ENCODE peak calls at places on chromosomes 4 and X, in seven cellular contexts. One of them, this sample, is unnamed.

GRCh38 chr4:152680988-152681731 is 1.4 kb upstream of the TMEM154 start:
- DNase-seq in HepG2: no peak
- DNase-seq in AML-193: no peak
- DNase-seq in KBM-7: no peak
- DNase-seq in amniotic stem cell: no peak
- DNase-seq in NCI-H345: no peak
- DNase-seq in aorta: no peak
- DNase-seq in this sample: peak; percentile 98

GRCh38 chrX:55907968-55908607 is 190.5 kb downstream of the RRAGB start:
- DNase-seq in HepG2: no peak
- DNase-seq in AML-193: peak; percentile 35
- DNase-seq in KBM-7: peak; percentile 53
- DNase-seq in amniotic stem cell: no peak
- DNase-seq in NCI-H345: no peak
- DNase-seq in aorta: peak; percentile 80
- DNase-seq in this sample: no peak

GRCh38 chrX:96770315-96770714 is 85.7 kb downstream of the DIAPH2 start:
- DNase-seq in HepG2: peak; percentile 0
- DNase-seq in AML-193: no peak
- DNase-seq in KBM-7: peak; percentile 56
- DNase-seq in amniotic stem cell: no peak
- DNase-seq in NCI-H345: peak; percentile 32
- DNase-seq in aorta: no peak
- DNase-seq in this sample: no peak

GRCh38 chr4:122151982-122152698 is at the start of gene BLTP1:
- DNase-seq in HepG2: peak; percentile 75
- DNase-seq in AML-193: peak; percentile 66
- DNase-seq in KBM-7: peak; percentile 85
- DNase-seq in amniotic stem cell: peak; percentile 65
- DNase-seq in NCI-H345: peak; percentile 85
- DNase-seq in aorta: peak; percentile 97
- DNase-seq in this sample: peak; percentile 93

GRCh38 chr4:147733614-147734344 is 1.9 kb downstream of the ARHGAP10 start:
- DNase-seq in HepG2: no peak
- DNase-seq in AML-193: no peak
- DNase-seq in KBM-7: no peak
- DNase-seq in amniotic stem cell: no peak
- DNase-seq in NCI-H345: no peak
- DNase-seq in aorta: no peak
- DNase-seq in this sample: no peak

GRCh38 chr4:185513489-185514181 is 21.7 kb downstream of the PDLIM3 start:
- DNase-seq in HepG2: peak; percentile 73
- DNase-seq in AML-193: peak; percentile 41
- DNase-seq in KBM-7: peak; percentile 78
- DNase-seq in amniotic stem cell: no peak
- DNase-seq in NCI-H345: no peak
- DNase-seq in aorta: no peak
- DNase-seq in this sample: no peak

GRCh38 chr4:85776091-85776490 is 301.1 kb downstream of the ARHGAP24 start:
- DNase-seq in HepG2: no peak
- DNase-seq in AML-193: no peak
- DNase-seq in KBM-7: no peak
- DNase-seq in amniotic stem cell: no peak
- DNase-seq in NCI-H345: no peak
- DNase-seq in aorta: no peak
- DNase-seq in this sample: no peak

GRCh38 chr4:185201983-185202962 is 1.5 kb downstream of the CFAP97 start:
- DNase-seq in HepG2: peak; percentile 94
- DNase-seq in AML-193: peak; percentile 14
- DNase-seq in KBM-7: peak; percentile 67
- DNase-seq in amniotic stem cell: no peak
- DNase-seq in NCI-H345: no peak
- DNase-seq in aorta: no peak
- DNase-seq in this sample: peak; percentile 0

GRCh38 chr4:4333265-4333706 is 43.2 kb downstream of the ZBTB49 start:
- DNase-seq in HepG2: no peak
- DNase-seq in AML-193: no peak
- DNase-seq in KBM-7: peak; percentile 73
- DNase-seq in amniotic stem cell: no peak
- DNase-seq in NCI-H345: no peak
- DNase-seq in aorta: no peak
- DNase-seq in this sample: no peak

GRCh38 chr4:48954314-48954713 is 31.8 kb upstream of the CWH43 start:
- DNase-seq in HepG2: no peak
- DNase-seq in AML-193: no peak
- DNase-seq in KBM-7: no peak
- DNase-seq in amniotic stem cell: no peak
- DNase-seq in NCI-H345: no peak
- DNase-seq in aorta: no peak
- DNase-seq in this sample: no peak

GRCh38 chr4:66575024-66575696 is 904.9 kb upstream of the EPHA5 start:
- DNase-seq in HepG2: peak; percentile 59
- DNase-seq in AML-193: no peak
- DNase-seq in KBM-7: no peak
- DNase-seq in amniotic stem cell: peak; percentile 28
- DNase-seq in NCI-H345: no peak
- DNase-seq in aorta: peak; percentile 82
- DNase-seq in this sample: no peak

GRCh38 chrX:126557151-126557550 is 4.5 kb upstream of the DCAF12L1 start:
- DNase-seq in HepG2: no peak
- DNase-seq in AML-193: no peak
- DNase-seq in KBM-7: no peak
- DNase-seq in amniotic stem cell: no peak
- DNase-seq in NCI-H345: no peak
- DNase-seq in aorta: no peak
- DNase-seq in this sample: no peak

GRCh38 chr4:64564126-64564525 is 154.9 kb upstream of the TECRL start:
- DNase-seq in HepG2: no peak
- DNase-seq in AML-193: no peak
- DNase-seq in KBM-7: no peak
- DNase-seq in amniotic stem cell: no peak
- DNase-seq in NCI-H345: no peak
- DNase-seq in aorta: no peak
- DNase-seq in this sample: no peak

GRCh38 chr4:185839770-185840169 is 27.8 kb upstream of the SORBS2 start:
- DNase-seq in HepG2: no peak
- DNase-seq in AML-193: no peak
- DNase-seq in KBM-7: no peak
- DNase-seq in amniotic stem cell: no peak
- DNase-seq in NCI-H345: no peak
- DNase-seq in aorta: no peak
- DNase-seq in this sample: no peak

GRCh38 chr4:155618183-155618838 is 48.3 kb upstream of the GUCY1A1 start:
- DNase-seq in HepG2: no peak
- DNase-seq in AML-193: no peak
- DNase-seq in KBM-7: no peak
- DNase-seq in amniotic stem cell: no peak
- DNase-seq in NCI-H345: no peak
- DNase-seq in aorta: no peak
- DNase-seq in this sample: no peak

GRCh38 chr4:159010100-159010499 is 92.8 kb upstream of the RAPGEF2 start:
- DNase-seq in HepG2: no peak
- DNase-seq in AML-193: no peak
- DNase-seq in KBM-7: no peak
- DNase-seq in amniotic stem cell: no peak
- DNase-seq in NCI-H345: no peak
- DNase-seq in aorta: no peak
- DNase-seq in this sample: no peak

GRCh38 chrX:19636989-19637388 is 121.7 kb upstream of the MAP3K15 start:
- DNase-seq in HepG2: no peak
- DNase-seq in AML-193: no peak
- DNase-seq in KBM-7: no peak
- DNase-seq in amniotic stem cell: no peak
- DNase-seq in NCI-H345: no peak
- DNase-seq in aorta: no peak
- DNase-seq in this sample: no peak

GRCh38 chrX:10159069-10159468 is 2.3 kb downstream of the CLCN4 start:
- DNase-seq in HepG2: no peak
- DNase-seq in AML-193: no peak
- DNase-seq in KBM-7: no peak
- DNase-seq in amniotic stem cell: no peak
- DNase-seq in NCI-H345: no peak
- DNase-seq in aorta: no peak
- DNase-seq in this sample: peak; percentile 63

GRCh38 chr4:88166608-88167007 is 8.2 kb upstream of the ABCG2 start:
- DNase-seq in HepG2: no peak
- DNase-seq in AML-193: no peak
- DNase-seq in KBM-7: no peak
- DNase-seq in amniotic stem cell: no peak
- DNase-seq in NCI-H345: no peak
- DNase-seq in aorta: no peak
- DNase-seq in this sample: no peak

GRCh38 chrX:39226307-39226706 is 425.0 kb downstream of the MID1IP1 start:
- DNase-seq in HepG2: no peak
- DNase-seq in AML-193: no peak
- DNase-seq in KBM-7: no peak
- DNase-seq in amniotic stem cell: no peak
- DNase-seq in NCI-H345: no peak
- DNase-seq in aorta: no peak
- DNase-seq in this sample: no peak

GRCh38 chr4:167233523-167234387 is 539 bp downstream of the SPOCK3 start:
- DNase-seq in HepG2: no peak
- DNase-seq in AML-193: no peak
- DNase-seq in KBM-7: peak; percentile 29
- DNase-seq in amniotic stem cell: no peak
- DNase-seq in NCI-H345: no peak
- DNase-seq in aorta: no peak
- DNase-seq in this sample: peak; percentile 79

GRCh38 chr4:77148081-77148480 is 8.9 kb upstream of the CCNG2 start:
- DNase-seq in HepG2: no peak
- DNase-seq in AML-193: peak; percentile 52
- DNase-seq in KBM-7: no peak
- DNase-seq in amniotic stem cell: no peak
- DNase-seq in NCI-H345: no peak
- DNase-seq in aorta: no peak
- DNase-seq in this sample: no peak

GRCh38 chr4:98745372-98745771 is 87.0 kb upstream of the TSPAN5 start:
- DNase-seq in HepG2: peak; percentile 23
- DNase-seq in AML-193: peak; percentile 61
- DNase-seq in KBM-7: peak; percentile 77
- DNase-seq in amniotic stem cell: no peak
- DNase-seq in NCI-H345: no peak
- DNase-seq in aorta: no peak
- DNase-seq in this sample: no peak